ENCODE peak calls at places on chromosomes 2 and 18, in six cellular contexts. B is hepatocyte, L is endothelial cell of umbilical vein, Q is prostate gland, U is ovary, R is psoas muscle. P is an unnamed sample.

GRCh38 chr2:177243073-177243472 is 21.5 kb downstream of the NFE2L2 start:
- DNase-seq in B (no peak), L (no peak), Q (no peak), U (no peak), R (no peak), P (no peak)

GRCh38 chr2:161938335-161938734 is 135.7 kb downstream of the DPP4 start:
- DNase-seq in B (no peak), L (no peak), Q (no peak), U (no peak), R (no peak), P (no peak)

GRCh38 chr2:37168217-37168981 is 11.6 kb upstream of the EIF2AK2 start:
- DNase-seq in B (peak), L (peak), Q (no peak), U (no peak), R (no peak), P (peak)

GRCh38 chr2:74516070-74516633 is 1.9 kb downstream of the TLX2 start:
- DNase-seq in B (peak), L (peak), Q (no peak), U (no peak), R (peak), P (peak)

GRCh38 chr18:31230495-31230894 is 67.8 kb upstream of the DSC1 start:
- DNase-seq in B (peak), L (no peak), Q (no peak), U (no peak), R (no peak), P (peak)

GRCh38 chr18:33577688-33578370 is at the start of gene ASXL3:
- DNase-seq in B (peak), L (peak), Q (peak), U (peak), R (peak), P (peak)

GRCh38 chr18:60146220-60146960 is 226.2 kb downstream of the MC4R start:
- DNase-seq in B (no peak), L (no peak), Q (no peak), U (no peak), R (no peak), P (no peak)

GRCh38 chr18:3722662-3723433 is 272.9 kb downstream of the TGIF1 start:
- DNase-seq in B (peak), L (no peak), Q (no peak), U (no peak), R (no peak), P (no peak)

GRCh38 chr2:230347659-230348305 is 20.8 kb downstream of the SP140L start:
- DNase-seq in B (no peak), L (peak), Q (no peak), U (no peak), R (no peak), P (peak)

GRCh38 chr18:57666818-57667497 is 45.3 kb upstream of the NARS1 start:
- DNase-seq in B (peak), L (no peak), Q (no peak), U (no peak), R (no peak), P (no peak)

GRCh38 chr2:168363382-168364092 is 92.5 kb upstream of the CERS6 start:
- DNase-seq in B (no peak), L (no peak), Q (no peak), U (no peak), R (no peak), P (no peak)

GRCh38 chr2:121186261-121186660 is 98.7 kb downstream of the TFCP2L1 start:
- DNase-seq in B (no peak), L (no peak), Q (no peak), U (no peak), R (no peak), P (no peak)

GRCh38 chr2:235343156-235343774 is 150.6 kb upstream of the AGAP1 start:
- DNase-seq in B (no peak), L (no peak), Q (no peak), U (no peak), R (no peak), P (no peak)

GRCh38 chr2:125516496-125517109 is 1139.4 kb upstream of the GYPC start:
- DNase-seq in B (peak), L (no peak), Q (no peak), U (no peak), R (no peak), P (peak)

GRCh38 chr2:170086117-170086688 is 91.7 kb upstream of the MYO3B start:
- DNase-seq in B (no peak), L (no peak), Q (no peak), U (no peak), R (no peak), P (no peak)

GRCh38 chr2:30203156-30203555 is 28.2 kb upstream of the LBH start:
- DNase-seq in B (no peak), L (no peak), Q (no peak), U (no peak), R (no peak), P (no peak)

GRCh38 chr2:199431748-199432213 is 26.0 kb downstream of the SATB2 start:
- DNase-seq in B (no peak), L (peak), Q (no peak), U (no peak), R (no peak), P (peak)

GRCh38 chr2:140770645-140771044 is 1360.2 kb downstream of the LRP1B start:
- DNase-seq in B (no peak), L (no peak), Q (no peak), U (no peak), R (no peak), P (no peak)

GRCh38 chr2:96342085-96342484 is 6.5 kb downstream of the NCAPH start:
- DNase-seq in B (peak), L (peak), Q (no peak), U (no peak), R (no peak), P (peak)

GRCh38 chr2:112623913-112624777 is 21.6 kb upstream of the SLC20A1 start:
- DNase-seq in B (peak), L (peak), Q (no peak), U (no peak), R (peak), P (no peak)

GRCh38 chr2:196468394-196468793 is 171.1 kb upstream of the CCDC150 start:
- DNase-seq in B (no peak), L (no peak), Q (no peak), U (no peak), R (no peak), P (no peak)

GRCh38 chr2:99729104-99729503 is 239.3 kb upstream of the REV1 start:
- DNase-seq in B (no peak), L (no peak), Q (no peak), U (no peak), R (no peak), P (no peak)

GRCh38 chr2:233372855-233373254 is 18.6 kb downstream of the DGKD start:
- DNase-seq in B (no peak), L (no peak), Q (no peak), U (no peak), R (no peak), P (no peak)

GRCh38 chr2:71849111-71849510 is 298.6 kb downstream of the CYP26B1 start:
- DNase-seq in B (no peak), L (no peak), Q (no peak), U (no peak), R (no peak), P (no peak)

GRCh38 chr2:36549063-36549662 is 48.8 kb downstream of the FEZ2 start:
- DNase-seq in B (no peak), L (peak), Q (no peak), U (no peak), R (no peak), P (peak)

GRCh38 chr2:33681333-33681732 is 82.2 kb upstream of the FAM98A start:
- DNase-seq in B (no peak), L (peak), Q (no peak), U (no peak), R (no peak), P (no peak)

GRCh38 chr18:48975221-48975816 is 24.6 kb upstream of the SMAD7 start:
- DNase-seq in B (no peak), L (no peak), Q (no peak), U (peak), R (no peak), P (peak)

GRCh38 chr18:48973731-48974130 is 23.0 kb upstream of the SMAD7 start:
- DNase-seq in B (peak), L (no peak), Q (no peak), U (no peak), R (no peak), P (no peak)

GRCh38 chr18:48975817-48976649 is 25.3 kb upstream of the SMAD7 start:
- DNase-seq in B (peak), L (peak), Q (peak), U (peak), R (peak), P (peak)

GRCh38 chr18:48977914-48978313 is 27.1 kb upstream of the SMAD7 start:
- DNase-seq in B (no peak), L (no peak), Q (no peak), U (no peak), R (no peak), P (no peak)

DNA sequence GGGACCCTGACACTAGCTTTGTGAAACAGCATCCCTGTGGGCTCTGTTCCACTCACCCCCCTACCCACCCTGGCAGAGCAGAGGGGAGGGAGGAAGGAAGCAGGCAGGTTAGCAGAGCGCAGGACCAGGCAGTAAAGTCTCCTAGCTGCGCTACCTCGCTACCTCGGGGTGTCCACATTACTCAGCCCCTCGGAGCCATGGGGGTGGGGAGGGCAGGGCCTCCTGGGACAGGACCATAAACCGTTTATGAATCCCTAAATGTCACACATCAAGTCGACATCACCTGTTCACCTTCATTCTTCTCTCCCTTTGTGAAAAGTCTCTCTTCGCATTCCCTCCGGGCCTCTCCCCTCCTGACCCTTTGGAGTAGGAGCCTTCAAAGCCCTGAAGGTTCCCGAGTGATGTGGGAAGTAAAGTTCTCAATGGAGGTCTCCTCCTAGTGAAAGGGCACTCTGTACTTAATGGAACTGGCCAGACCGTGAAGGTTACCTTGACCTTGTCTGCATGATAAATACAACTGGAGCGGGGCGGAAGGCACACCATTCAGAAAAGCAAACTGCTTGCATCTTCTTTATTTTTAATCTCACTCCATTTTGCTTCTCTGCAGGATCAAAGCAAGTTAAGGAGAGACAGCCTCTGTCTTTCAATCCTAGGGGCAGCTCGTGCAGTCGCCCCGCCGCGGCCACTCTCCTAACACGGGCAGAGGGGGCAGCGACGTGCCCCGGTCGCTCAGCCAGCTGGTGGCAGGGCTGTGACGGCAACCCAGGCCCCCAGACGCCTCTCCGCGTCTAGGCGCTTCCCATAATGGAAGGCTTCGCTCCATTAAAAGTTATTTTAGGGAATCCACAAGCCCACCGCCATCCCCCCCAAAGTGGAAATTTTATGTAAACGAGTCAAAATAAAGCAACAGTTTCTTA is 23.8 kb upstream of the SMAD7 start:
- DNase-seq in B (peak), L (no peak), Q (no peak), U (no peak), R (peak), P (no peak)
- TF ChIP-seq CTCF in B (peak), L (no peak), Q (no peak), U (no peak), R (no peak), P (no peak)

GRCh38 chr18:61589053-61589723 is 256.0 kb downstream of the CDH20 start:
- DNase-seq in B (no peak), L (no peak), Q (no peak), U (no peak), R (no peak), P (no peak)
- H3K27ac ChIP-seq in B (no peak), L (no peak), Q (no peak), U (no peak), R (no peak), P (no peak)

GRCh38 chr2:53569957-53570727 is 197.5 kb upstream of the CHAC2 start:
- DNase-seq in B (no peak), L (no peak), Q (no peak), U (no peak), R (no peak), P (no peak)
- TF ChIP-seq CTCF in B (no peak), L (no peak), Q (no peak), U (no peak), R (no peak), P (no peak)

GRCh38 chr18:55343396-55344073 is 244.5 kb downstream of the TCF4 start:
- DNase-seq in B (peak), L (peak), Q (no peak), U (no peak), R (no peak), P (peak)
- H3K27ac ChIP-seq in B (no peak), L (no peak), Q (no peak), U (no peak), R (no peak), P (no peak)

GRCh38 chr2:118509319-118510016 is 338.0 kb downstream of the EN1 start:
- DNase-seq in B (no peak), L (no peak), Q (no peak), U (no peak), R (no peak), P (no peak)

GRCh38 chr2:118505436-118505835 is 342.0 kb downstream of the EN1 start:
- DNase-seq in B (no peak), L (no peak), Q (no peak), U (no peak), R (no peak), P (no peak)

GRCh38 chr2:118510807-118511206 is 336.6 kb downstream of the EN1 start:
- DNase-seq in B (no peak), L (no peak), Q (no peak), U (no peak), R (no peak), P (no peak)

DNA sequence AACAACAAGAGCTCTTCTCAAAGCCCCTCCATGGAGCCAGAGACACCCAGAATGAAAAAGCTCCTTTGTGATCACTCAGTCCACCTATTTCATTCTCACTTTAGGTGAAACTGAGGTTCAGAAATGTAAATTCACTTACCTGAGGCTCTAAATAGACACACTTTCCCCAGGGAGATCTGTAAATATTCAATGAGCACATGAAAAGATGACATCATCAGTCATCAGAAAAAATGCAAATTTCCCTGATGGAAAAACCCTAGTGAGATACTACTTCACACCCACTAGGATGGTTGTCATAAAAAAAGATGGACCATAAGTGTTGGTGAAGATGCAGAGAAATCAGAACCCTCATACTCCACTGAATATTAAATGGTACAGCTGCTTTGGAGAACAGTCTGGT is 339.2 kb downstream of the EN1 start:
- DNase-seq in B (no peak), L (no peak), Q (no peak), U (no peak), R (no peak), P (no peak)
- TF ChIP-seq CTCF in B (no peak), L (no peak), Q (no peak), U (no peak), R (no peak), P (no peak)

DNA sequence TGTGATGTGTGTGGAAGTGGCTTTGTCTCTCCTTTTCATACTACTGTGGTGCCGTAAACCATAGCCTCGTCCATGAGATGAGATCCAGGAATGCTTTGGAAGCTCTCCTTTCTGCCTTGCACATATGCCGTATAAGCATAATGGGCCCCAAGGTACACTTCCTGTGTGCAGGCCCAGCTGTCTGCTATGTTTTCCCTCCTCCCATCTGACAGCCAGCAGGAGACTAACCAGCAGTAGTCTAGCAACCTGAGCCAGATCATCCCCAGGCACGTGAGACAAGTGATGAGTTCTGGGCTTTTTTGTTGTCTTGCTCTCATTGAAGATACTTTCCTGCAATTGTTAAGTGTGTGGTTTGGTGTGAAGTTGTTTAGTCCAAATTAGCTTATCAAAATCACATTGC is 555.5 kb upstream of the LRRTM4 start:
- DNase-seq in B (no peak), L (no peak), Q (no peak), U (no peak), R (no peak), P (no peak)
- H3K27ac ChIP-seq in B (no peak), L (no peak), Q (no peak), U (no peak), R (no peak), P (no peak)

DNA sequence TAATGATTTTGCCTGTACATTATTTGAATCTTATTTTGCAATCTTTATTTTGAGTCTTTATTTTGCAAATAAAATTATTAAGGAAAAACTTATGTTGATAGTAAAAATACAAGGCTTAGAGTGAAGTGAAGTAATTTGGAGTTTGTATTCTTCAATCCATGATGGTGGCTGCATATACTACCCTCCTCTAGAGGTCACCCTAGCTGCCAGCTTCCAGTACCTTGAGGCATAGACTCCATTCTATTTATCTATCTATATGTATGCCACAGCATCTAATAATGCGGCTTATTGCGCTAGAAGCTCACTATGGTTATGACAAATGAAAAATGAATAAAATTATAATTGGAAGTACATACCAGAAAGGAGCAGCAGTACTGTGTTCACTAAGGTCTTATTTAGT is 20.3 kb upstream of the HNMT start:
- DNase-seq in B (no peak), L (no peak), Q (no peak), U (no peak), R (no peak), P (no peak)
- TF ChIP-seq CTCF in B (no peak), L (no peak), Q (no peak), U (no peak), R (no peak), P (no peak)

DNA sequence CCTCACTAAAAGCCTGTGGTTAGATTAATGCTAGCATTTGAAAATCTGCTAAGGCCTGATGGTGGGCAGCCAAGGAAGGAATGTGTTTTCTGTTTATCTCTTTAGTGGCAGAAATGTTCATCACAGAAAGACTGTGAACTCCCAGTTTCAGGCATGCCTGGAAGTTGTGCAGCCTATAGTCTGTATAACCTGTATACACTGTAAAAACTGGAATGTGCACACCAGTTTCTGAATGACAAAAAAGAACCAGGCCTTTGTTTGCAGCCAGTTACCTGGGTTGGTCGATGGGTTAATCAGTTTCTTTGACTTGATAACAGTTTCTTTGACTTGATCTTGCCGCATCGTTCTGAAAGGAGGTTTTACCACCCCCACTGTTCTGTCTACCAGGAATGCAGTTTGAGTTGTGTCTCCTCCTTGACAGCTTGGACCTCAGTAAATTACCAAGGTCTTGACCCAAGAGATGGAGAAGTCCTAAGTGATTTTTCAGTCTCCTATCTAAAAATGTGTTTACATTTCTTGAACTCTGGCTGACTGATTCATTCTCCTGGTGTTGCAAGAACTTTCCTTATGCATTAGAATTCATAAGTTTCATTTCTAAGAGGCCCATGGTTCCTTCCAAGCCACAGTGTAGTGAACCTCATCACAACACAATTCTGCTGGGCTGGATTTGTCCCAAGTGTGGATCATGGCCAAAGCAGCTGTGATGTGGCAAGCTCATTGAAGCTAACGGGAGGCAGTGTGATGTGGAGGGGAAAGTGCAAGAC is 62.2 kb downstream of the KIAA2012 start:
- DNase-seq in B (peak), L (no peak), Q (no peak), U (peak), R (peak), P (peak)
- H3K27ac ChIP-seq in B (peak), L (no peak), Q (no peak), U (no peak), R (no peak), P (no peak)

GRCh38 chr2:237473474-237474453 is 13.3 kb upstream of the MLPH start:
- DNase-seq in B (no peak), L (no peak), Q (no peak), U (no peak), R (no peak), P (peak)

GRCh38 chr2:237474931-237475703 is 11.9 kb upstream of the MLPH start:
- DNase-seq in B (peak), L (peak), Q (peak), U (peak), R (peak), P (peak)

GRCh38 chr2:237474511-237474911 is 12.5 kb upstream of the MLPH start:
- DNase-seq in B (no peak), L (no peak), Q (no peak), U (peak), R (peak), P (no peak)

GRCh38 chr2:237478095-237478494 is 9.0 kb upstream of the MLPH start:
- DNase-seq in B (no peak), L (no peak), Q (no peak), U (no peak), R (no peak), P (no peak)

DNA sequence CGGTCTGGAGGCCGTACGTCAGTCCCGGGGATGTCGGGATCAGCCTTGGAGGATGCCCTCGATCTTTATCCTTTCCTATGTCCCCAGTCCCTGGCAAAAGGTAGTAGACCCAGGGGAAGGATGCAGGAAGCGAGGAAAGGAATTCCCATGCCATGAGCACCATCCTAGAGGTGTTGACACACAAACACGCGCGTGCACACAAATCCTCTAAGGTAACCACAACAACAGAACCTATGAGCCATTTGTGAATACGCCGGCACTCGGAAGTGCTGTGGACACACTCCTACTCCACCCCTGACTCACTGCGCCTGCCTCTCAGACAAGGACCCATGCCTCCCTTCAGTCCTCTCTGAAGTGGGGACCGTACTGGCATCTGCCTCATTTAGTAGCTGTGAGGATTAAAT is 11.3 kb upstream of the MLPH start:
- DNase-seq in B (peak), L (peak), Q (no peak), U (no peak), R (no peak), P (peak)
- TF ChIP-seq CTCF in B (no peak), L (no peak), Q (no peak), U (no peak), R (no peak), P (peak)